ENCODE peak calls at places on chromosomes 16 and 17, in eight cellular contexts. O, W, F, I, X, P, N and M are unnamed samples.

GRCh38 chr16:66935319-66936011 is at the start of gene CES2:
- DNase-seq in O (peak; percentile 57), W (no peak), F (peak; percentile 68), I (no peak), X (no peak), P (peak; percentile 29), N (no peak), M (peak; percentile 85)

GRCh38 chr17:82101767-82102679 is 4.0 kb upstream of the FASN start:
- DNase-seq in O (no peak), W (peak; percentile 29), F (no peak), I (no peak), X (no peak), P (no peak), N (no peak), M (no peak)

GRCh38 chr17:78898075-78898836 is 4.7 kb downstream of the CEP295NL start:
- DNase-seq in O (no peak), W (no peak), F (no peak), I (no peak), X (no peak), P (no peak), N (no peak), M (no peak)

GRCh38 chr16:19095699-19096098 is 18.1 kb upstream of the ITPRIPL2 start:
- DNase-seq in O (no peak), W (peak; percentile 92), F (peak; percentile 72), I (no peak), X (no peak), P (no peak), N (peak; percentile 67), M (peak; percentile 74)

GRCh38 chr16:22322021-22322471 is 24.8 kb downstream of the POLR3E start:
- DNase-seq in O (no peak), W (no peak), F (peak; percentile 32), I (no peak), X (no peak), P (no peak), N (no peak), M (no peak)

GRCh38 chr16:31421587-31421986 is 6.6 kb downstream of the COX6A2 start:
- DNase-seq in O (no peak), W (no peak), F (no peak), I (no peak), X (no peak), P (no peak), N (no peak), M (peak; percentile 61)

GRCh38 chr17:7977805-7978204 is 24.6 kb upstream of the GUCY2D start:
- DNase-seq in O (no peak), W (no peak), F (no peak), I (no peak), X (no peak), P (no peak), N (no peak), M (no peak)

GRCh38 chr17:17792551-17793377 is 44.0 kb downstream of the SREBF1 start:
- DNase-seq in O (no peak), W (peak; percentile 96), F (peak; percentile 90), I (no peak), X (peak; percentile 64), P (peak; percentile 73), N (no peak), M (no peak)

GRCh38 chr16:16014329-16015224 is 65.2 kb downstream of the ABCC1 start:
- DNase-seq in O (no peak), W (no peak), F (no peak), I (no peak), X (no peak), P (peak; percentile 62), N (no peak), M (no peak)

GRCh38 chr17:9890124-9890523 is 14.9 kb downstream of the RCVRN start:
- DNase-seq in O (no peak), W (peak; percentile 86), F (peak; percentile 96), I (peak; percentile 31), X (peak; percentile 75), P (no peak), N (peak; percentile 43), M (no peak)

GRCh38 chr17:39225308-39225973 is at the start of gene STAC2:
- DNase-seq in O (no peak), W (no peak), F (no peak), I (no peak), X (no peak), P (no peak), N (no peak), M (no peak)
- H3K9ac ChIP-seq in O (no peak within 1 kb of the TSS), W (peak within 1 kb of the TSS; percentile 45), F (no peak within 1 kb of the TSS), I (peak within 1 kb of the TSS; percentile 75), X (no peak within 1 kb of the TSS), P (no peak within 1 kb of the TSS), N (no peak within 1 kb of the TSS), M (no peak within 1 kb of the TSS)

DNA sequence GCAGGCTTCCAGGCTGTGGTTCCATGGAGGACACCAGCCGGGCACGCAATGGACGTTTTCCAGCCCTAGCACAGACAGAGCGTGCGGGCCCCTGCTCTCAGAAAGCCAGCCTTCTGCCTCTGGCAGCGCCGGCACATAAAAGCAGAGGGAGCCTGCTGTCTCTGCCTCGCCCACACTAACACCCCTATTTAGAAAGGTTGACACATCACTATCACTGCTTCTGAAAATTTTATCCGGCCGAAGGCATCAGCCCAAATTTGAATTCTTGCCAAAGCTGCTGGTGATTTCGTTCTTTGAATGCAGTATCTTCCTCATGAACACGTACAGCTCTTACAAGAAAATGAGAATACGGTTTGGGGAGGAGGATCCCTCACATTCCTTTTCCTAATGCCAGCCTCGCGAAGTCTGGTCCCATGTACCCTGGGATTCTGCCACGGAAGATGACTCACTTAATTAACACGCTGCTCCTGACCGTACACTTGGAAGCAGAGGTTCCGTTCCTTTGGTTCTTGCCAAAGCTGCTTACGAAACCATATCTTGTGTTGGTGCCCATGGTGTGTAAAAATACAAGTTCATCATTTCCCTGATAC is 1.3 kb upstream of the RAB11FIP3 start:
- DNase-seq in O (peak; percentile 86), W (no peak), F (no peak), I (no peak), X (peak; percentile 12), P (peak; percentile 94), N (no peak), M (peak; percentile 93)
- H3K9ac ChIP-seq in O (peak overlapping the region; percentile 63), W (no peak overlapping the region), F (no peak overlapping the region), I (no peak overlapping the region), X (no peak overlapping the region), P (peak overlapping the region; percentile 1), N (peak overlapping the region; percentile 55), M (no peak overlapping the region)

GRCh38 chr16:68455631-68456030 is 7.3 kb upstream of the SMPD3 start:
- DNase-seq in O (no peak), W (no peak), F (no peak), I (no peak), X (no peak), P (no peak), N (no peak), M (no peak)

GRCh38 chr16:68459457-68459856 is 11.1 kb upstream of the SMPD3 start:
- DNase-seq in O (no peak), W (no peak), F (no peak), I (no peak), X (no peak), P (no peak), N (no peak), M (no peak)

GRCh38 chr16:68458101-68458500 is 9.8 kb upstream of the SMPD3 start:
- DNase-seq in O (no peak), W (no peak), F (no peak), I (no peak), X (no peak), P (no peak), N (no peak), M (no peak)

GRCh38 chr16:68460067-68460466 is 11.8 kb upstream of the SMPD3 start:
- DNase-seq in O (no peak), W (no peak), F (no peak), I (no peak), X (no peak), P (no peak), N (no peak), M (no peak)

DNA sequence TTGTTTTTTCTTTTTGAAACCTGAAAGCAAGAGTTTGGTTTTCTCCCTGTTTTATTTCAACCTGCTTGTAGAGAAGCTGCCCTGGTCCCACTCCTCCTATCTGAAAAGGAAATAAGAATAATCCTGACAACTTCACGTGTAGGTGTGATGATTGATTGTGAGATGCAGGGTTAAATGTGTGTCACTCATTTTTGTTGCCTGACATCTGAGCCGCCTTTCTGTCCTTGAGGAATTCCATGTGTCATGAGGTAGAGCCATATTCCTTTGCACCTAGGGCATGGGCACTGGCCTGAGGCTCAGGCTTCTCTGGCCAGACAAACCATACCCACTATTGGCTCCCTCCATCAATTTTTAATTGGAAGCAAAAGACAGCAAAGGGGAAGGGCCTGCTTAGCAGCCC is 10.2 kb upstream of the SMPD3 start:
- DNase-seq in O (no peak), W (no peak), F (no peak), I (no peak), X (no peak), P (no peak), N (no peak), M (no peak)
- H3K9ac ChIP-seq in O (no peak overlapping the region), W (no peak overlapping the region), F (no peak overlapping the region), I (no peak overlapping the region), X (no peak overlapping the region), P (no peak overlapping the region), N (no peak overlapping the region), M (no peak overlapping the region)

GRCh38 chr17:51032850-51033249 is 87.8 kb downstream of the SPAG9 start:
- DNase-seq in O (no peak), W (no peak), F (no peak), I (no peak), X (no peak), P (peak; percentile 64), N (no peak), M (no peak)

GRCh38 chr17:51029142-51029541 is 91.5 kb downstream of the SPAG9 start:
- DNase-seq in O (no peak), W (no peak), F (no peak), I (no peak), X (no peak), P (no peak), N (no peak), M (no peak)

GRCh38 chr17:51034800-51035199 is 85.9 kb downstream of the SPAG9 start:
- DNase-seq in O (no peak), W (no peak), F (no peak), I (no peak), X (no peak), P (no peak), N (no peak), M (no peak)

GRCh38 chr17:51028176-51028863 is 92.3 kb downstream of the SPAG9 start:
- DNase-seq in O (no peak), W (no peak), F (no peak), I (no peak), X (no peak), P (peak; percentile 17), N (no peak), M (no peak)

GRCh38 chr17:51029568-51030463 is 90.9 kb downstream of the SPAG9 start:
- DNase-seq in O (no peak), W (no peak), F (no peak), I (no peak), X (no peak), P (peak; percentile 54), N (no peak), M (no peak)
- H3K9ac ChIP-seq in O (no peak overlapping the region), W (no peak overlapping the region), F (no peak overlapping the region), I (no peak overlapping the region), X (no peak overlapping the region), P (no peak overlapping the region), N (no peak overlapping the region), M (no peak overlapping the region)